ENCODE peak calls at places on chromosomes 13 and 19, in seven cellular contexts. H is activated B cell treated with CpG ODN at 0.5 μM for 24 hours, G is progenitor cell of endocrine pancreas, U is upper lobe of right lung, T is choroid plexus epithelial cell, Q is AG09309, M is endodermal cell. K is an unnamed sample.

GRCh38 chr13:108470921-108471320 is 158.5 kb upstream of the MYO16 start:
- DNase-seq in H (no peak), G (no peak), U (no peak), T (no peak), Q (no peak), M (no peak), K (no peak)

GRCh38 chr13:84279166-84279565 is 396.9 kb upstream of the SLITRK1 start:
- DNase-seq in H (no peak), G (no peak), U (no peak), T (peak; percentile 5), Q (no peak), M (no peak), K (no peak)

GRCh38 chr13:43573361-43573740 is 213.4 kb downstream of the ENOX1 start:
- DNase-seq in H (no peak), G (no peak), U (no peak), T (peak; percentile 45), Q (no peak), M (no peak), K (no peak)

GRCh38 chr13:32284927-32285632 is 30.1 kb downstream of the ZAR1L start:
- DNase-seq in H (no peak), G (no peak), U (no peak), T (peak; percentile 83), Q (peak; percentile 20), M (no peak), K (no peak)

GRCh38 chr19:2253106-2254051 is 2.8 kb downstream of the JSRP1 start:
- DNase-seq in H (peak; percentile 59), G (no peak), U (no peak), T (no peak), Q (no peak), M (peak; percentile 86), K (no peak)

GRCh38 chr13:70457474-70457873 is 349.2 kb upstream of the KLHL1 start:
- DNase-seq in H (no peak), G (no peak), U (no peak), T (peak; percentile 5), Q (no peak), M (no peak), K (no peak)

GRCh38 chr19:39845621-39846175 is 481 bp downstream of the FBL start:
- DNase-seq in H (no peak), G (no peak), U (peak; percentile 65), T (peak; percentile 23), Q (no peak), M (no peak), K (no peak)

GRCh38 chr13:23212621-23213020 is 31.8 kb downstream of the SGCG start:
- DNase-seq in H (no peak), G (no peak), U (no peak), T (peak; percentile 44), Q (no peak), M (no peak), K (no peak)

GRCh38 chr19:2602391-2603181 is 99.9 kb downstream of the GNG7 start:
- DNase-seq in H (no peak), G (no peak), U (peak; percentile 86), T (peak; percentile 93), Q (peak; percentile 93), M (peak; percentile 92), K (no peak)

GRCh38 chr13:43153436-43154082 is 130.2 kb downstream of the DNAJC15 start:
- DNase-seq in H (no peak), G (no peak), U (no peak), T (peak; percentile 90), Q (peak; percentile 91), M (no peak), K (no peak)

GRCh38 chr19:54916822-54917221 is 10.9 kb downstream of the NCR1 start:
- DNase-seq in H (no peak), G (no peak), U (no peak), T (no peak), Q (no peak), M (no peak), K (no peak)

GRCh38 chr19:3296034-3296433 is 70.3 kb upstream of the NFIC start:
- DNase-seq in H (no peak), G (no peak), U (no peak), T (no peak), Q (no peak), M (no peak), K (no peak)

GRCh38 chr13:41502676-41503075 is 45.3 kb downstream of the RGCC start:
- DNase-seq in H (no peak), G (no peak), U (no peak), T (no peak), Q (no peak), M (no peak), K (no peak)

GRCh38 chr19:38890686-38891085 is 8.7 kb downstream of the SIRT2 start:
- DNase-seq in H (no peak), G (no peak), U (no peak), T (no peak), Q (no peak), M (no peak), K (no peak)

GRCh38 chr19:32336259-32337111 is 8.9 kb upstream of the ZNF507 start:
- DNase-seq in H (no peak), G (no peak), U (no peak), T (peak; percentile 81), Q (no peak), M (no peak), K (no peak)

GRCh38 chr19:35516310-35516709 is 2.9 kb upstream of the DMKN start:
- DNase-seq in H (no peak), G (no peak), U (no peak), T (no peak), Q (no peak), M (no peak), K (no peak)

GRCh38 chr13:32859893-32860292 is 156.3 kb upstream of the KL start:
- DNase-seq in H (no peak), G (no peak), U (no peak), T (no peak), Q (no peak), M (no peak), K (no peak)

GRCh38 chr19:43502419-43502976 is 2.0 kb downstream of the PHLDB3 start:
- DNase-seq in H (no peak), G (no peak), U (no peak), T (no peak), Q (no peak), M (peak; percentile 54), K (no peak)

GRCh38 chr19:47227347-47228167 is 3.4 kb downstream of the BBC3 start:
- DNase-seq in H (peak; percentile 51), G (peak; percentile 59), U (peak; percentile 95), T (peak; percentile 96), Q (peak; percentile 80), M (peak; percentile 99), K (peak; percentile 92)

GRCh38 chr13:112510002-112510780 is 77.8 kb downstream of the TUBGCP3 start:
- DNase-seq in H (no peak), G (no peak), U (no peak), T (peak; percentile 83), Q (peak; percentile 14), M (peak; percentile 83), K (no peak)

GRCh38 chr13:51158923-51159322 is 47.8 kb upstream of the C13orf42 start:
- DNase-seq in H (no peak), G (no peak), U (no peak), T (no peak), Q (no peak), M (peak; percentile 50), K (no peak)

GRCh38 chr19:30085394-30085793 is 143.4 kb downstream of the URI1 start:
- DNase-seq in H (no peak), G (no peak), U (peak; percentile 47), T (no peak), Q (no peak), M (peak; percentile 87), K (no peak)
- TF ChIP-seq CTCF in H (no peak), G (no peak), U (no peak), T (no peak), Q (no peak), M (peak; percentile 69), K (no peak)

GRCh38 chr19:4363571-4364304 is 20.4 kb downstream of the MPND start:
- DNase-seq in H (no peak), G (no peak), U (no peak), T (no peak), Q (no peak), M (peak; percentile 53), K (no peak)

GRCh38 chr19:4360641-4361151 is 17.3 kb downstream of the MPND start:
- DNase-seq in H (no peak), G (no peak), U (no peak), T (peak; percentile 21), Q (no peak), M (peak; percentile 73), K (no peak)

GRCh38 chr19:4361152-4362037 is 18.0 kb downstream of the MPND start:
- DNase-seq in H (no peak), G (no peak), U (no peak), T (peak; percentile 36), Q (no peak), M (peak; percentile 83), K (no peak)

GRCh38 chr19:4362038-4362828 is 18.9 kb downstream of the MPND start:
- DNase-seq in H (no peak), G (no peak), U (no peak), T (no peak), Q (no peak), M (no peak), K (no peak)

DNA sequence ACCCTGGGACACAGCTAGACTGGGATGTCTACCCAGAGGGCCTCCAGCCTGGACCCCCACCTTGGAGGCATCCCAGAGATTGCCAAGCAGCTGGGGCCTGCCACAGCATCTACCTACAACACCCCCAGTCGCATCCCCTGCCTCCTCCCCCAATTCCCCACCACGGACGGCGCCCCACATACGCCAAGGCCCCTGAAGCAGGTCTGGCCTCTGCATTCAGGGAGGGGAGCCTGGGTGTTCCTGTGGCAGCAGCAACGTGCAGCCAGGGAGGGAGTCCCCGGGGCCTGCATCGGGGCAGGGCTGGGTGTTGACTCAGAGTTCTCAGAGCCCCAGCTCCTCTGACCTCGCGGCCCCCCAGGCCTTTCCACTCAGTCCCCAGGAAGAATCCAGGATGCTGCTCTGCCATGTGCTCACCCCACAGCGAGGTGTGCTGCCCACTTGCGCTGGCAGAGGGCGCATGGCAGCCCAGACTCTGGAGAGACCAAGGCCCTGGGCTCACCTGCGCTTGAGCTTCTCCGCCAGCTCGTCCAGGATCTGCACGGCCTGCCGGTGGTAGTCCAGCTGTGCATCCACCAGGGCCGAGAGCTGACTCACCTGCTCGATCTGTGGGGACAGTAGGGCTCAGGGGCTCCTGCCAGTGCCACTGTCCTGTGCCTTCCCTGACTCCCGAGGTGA is 19.6 kb downstream of the MPND start:
- DNase-seq in H (no peak), G (no peak), U (no peak), T (no peak), Q (no peak), M (peak; percentile 79), K (no peak)
- TF ChIP-seq CTCF in H (no peak), G (no peak), U (no peak), T (peak; percentile 32), Q (peak; percentile 19), M (peak; percentile 61), K (no peak)

GRCh38 chr19:23882493-23882892 is 32.2 kb upstream of the ZNF726 start:
- DNase-seq in H (no peak), G (no peak), U (no peak), T (no peak), Q (no peak), M (no peak), K (no peak)

GRCh38 chr19:23884363-23884762 is 30.3 kb upstream of the ZNF726 start:
- DNase-seq in H (no peak), G (no peak), U (no peak), T (no peak), Q (no peak), M (no peak), K (no peak)

GRCh38 chr19:23887642-23888041 is 27.0 kb upstream of the ZNF726 start:
- DNase-seq in H (no peak), G (no peak), U (no peak), T (no peak), Q (no peak), M (no peak), K (no peak)
- TF ChIP-seq CTCF in H (no peak), G (no peak), U (no peak), T (no peak), Q (no peak), M (no peak), K (no peak)

GRCh38 chr19:8363803-8364771 is at the start of gene ANGPTL4:
- DNase-seq in H (no peak), G (peak; percentile 23), U (peak; percentile 77), T (peak; percentile 81), Q (no peak), M (peak; percentile 87), K (no peak)
- TF ChIP-seq CTCF in H (no peak), G (peak; percentile 35), U (no peak), T (peak; percentile 31), Q (peak; percentile 15), M (peak; percentile 39), K (no peak)